ENCODE peak calls at places on chromosomes 7 and 10, in six cellular contexts. C, M, I, J, N and T are unnamed samples.

GRCh38 chr7:1742555-1743303 is 72.7 kb downstream of the ELFN1 start:
- DNase-seq in N (no peak), I (no peak), C (peak; percentile 60), J (no peak), M (peak; percentile 68), T (peak; percentile 84)

GRCh38 chr10:128721851-128722250 is 595.6 kb upstream of the MKI67 start:
- DNase-seq in I (no peak), J (no peak), M (no peak), C (no peak), N (no peak), T (no peak)

GRCh38 chr7:116963234-116963633 is 9.9 kb downstream of the ST7 start:
- DNase-seq in I (no peak), J (no peak), N (no peak), C (no peak), M (no peak), T (no peak)

GRCh38 chr7:91940171-91940570 is 491 bp upstream of the AKAP9 start:
- DNase-seq in C (peak; percentile 29), J (no peak), I (peak; percentile 49), N (peak; percentile 14), M (no peak), T (peak; percentile 18)

GRCh38 chr10:107914450-107915276 is 750.2 kb upstream of the SORCS1 start:
- DNase-seq in M (peak; percentile 6), J (no peak), I (peak; percentile 67), C (no peak), N (no peak), T (no peak)

GRCh38 chr7:110017405-110017804 is 1073.5 kb upstream of the LRRN3 start:
- DNase-seq in J (no peak), N (no peak), M (no peak), I (no peak), C (no peak), T (no peak)

GRCh38 chr10:53601260-53601875 is 828.8 kb upstream of the MBL2 start:
- DNase-seq in C (peak; percentile 24), N (peak; percentile 11), J (no peak), M (no peak), I (no peak), T (no peak)

GRCh38 chr7:3922175-3922635 is 621.2 kb downstream of the SDK1 start:
- DNase-seq in N (peak; percentile 57), J (no peak), C (peak; percentile 27), I (peak; percentile 49), M (no peak), T (no peak)

GRCh38 chr7:37439282-37440021 is 9.2 kb downstream of the ELMO1 start:
- DNase-seq in C (no peak), J (no peak), M (no peak), I (no peak), N (no peak), T (no peak)

GRCh38 chr7:46900312-46901263 is 681.3 kb downstream of the TNS3 start:
- DNase-seq in J (no peak), I (no peak), M (no peak), C (no peak), N (no peak), T (no peak)

GRCh38 chr10:58856508-58857240 is 319.8 kb upstream of the PHYHIPL start:
- DNase-seq in I (no peak), M (no peak), N (peak; percentile 84), J (no peak), C (no peak), T (no peak)

GRCh38 chr7:81361769-81362168 is 408.1 kb downstream of the HGF start:
- DNase-seq in C (no peak), I (no peak), M (no peak), N (no peak), J (no peak), T (no peak)

GRCh38 chr7:88281729-88282128 is 25.0 kb downstream of the STEAP4 start:
- DNase-seq in N (no peak), M (no peak), J (no peak), C (no peak), I (no peak), T (no peak)

GRCh38 chr7:18700147-18700546 is 204.6 kb downstream of the HDAC9 start:
- DNase-seq in M (no peak), I (peak; percentile 55), C (no peak), N (no peak), J (no peak), T (peak; percentile 4)

GRCh38 chr7:116354171-116354545 is 143.8 kb downstream of the TES start:
- DNase-seq in C (no peak), M (no peak), I (no peak), N (no peak), J (no peak), T (no peak)

GRCh38 chr10:132836832-132837540 is 51.0 kb upstream of the NKX6-2 start:
- DNase-seq in J (no peak), N (peak; percentile 30), C (peak; percentile 83), I (peak; percentile 81), M (peak; percentile 50), T (peak; percentile 86)

GRCh38 chr10:124864421-124865193 is 63.0 kb downstream of the ABRAXAS2 start:
- DNase-seq in I (no peak), M (no peak), J (no peak), C (no peak), N (peak; percentile 79), T (no peak)

GRCh38 chr7:80677629-80678028 is 39.2 kb downstream of the CD36 start:
- DNase-seq in C (no peak), M (no peak), N (no peak), I (no peak), J (no peak), T (no peak)

GRCh38 chr10:77865585-77866324 is 60.8 kb downstream of the DLG5 start:
- DNase-seq in N (no peak), J (no peak), M (no peak), C (no peak), I (no peak), T (no peak)

DNA sequence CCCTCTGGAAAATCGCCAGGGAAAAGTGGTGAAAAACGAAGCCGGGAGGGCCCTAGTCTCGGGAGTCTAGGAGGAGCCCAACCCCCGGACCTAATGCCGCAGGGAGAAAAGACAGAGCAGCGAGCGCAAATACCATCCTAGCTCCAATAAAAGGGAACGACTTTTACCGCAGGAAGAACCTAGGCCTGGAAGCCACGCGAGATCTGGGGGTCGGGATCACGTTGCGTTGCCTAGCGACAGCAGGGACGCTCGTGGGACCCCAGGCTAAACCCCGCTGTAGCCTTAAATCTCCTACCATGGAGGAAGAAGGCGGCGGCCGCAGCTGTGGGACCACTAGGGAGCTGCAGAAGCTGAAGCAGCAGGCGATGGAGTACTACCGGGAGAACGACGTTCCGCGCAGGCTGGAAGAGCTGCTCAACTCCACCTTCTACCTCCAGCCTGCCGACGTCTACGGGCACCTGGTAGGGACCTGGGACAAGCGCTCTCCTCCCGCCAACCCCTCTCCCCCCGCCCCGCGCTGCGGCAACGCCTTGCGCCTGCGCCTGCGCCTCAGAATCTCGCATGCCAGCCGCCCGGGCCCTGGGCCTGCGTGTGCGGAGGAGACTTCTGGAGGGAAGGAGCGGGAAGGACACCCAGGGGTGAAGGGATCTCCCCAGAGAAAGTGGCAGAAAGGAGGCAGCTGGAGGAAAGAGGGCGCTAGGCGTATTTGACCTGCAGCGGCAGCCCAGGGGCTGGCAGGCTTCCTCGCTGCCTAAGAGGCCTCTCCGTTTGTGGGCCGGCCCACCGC is at the start of gene ENO4:
- DNase-seq in C (no peak), J (peak; percentile 39), M (peak; percentile 44), N (peak; percentile 58), I (peak; percentile 92), T (peak; percentile 64)
- TF ChIP-seq POLR2A in C (no peak), J (peak; percentile 48), M (no peak), N (no peak), I (peak; percentile 71), T (no peak)

GRCh38 chr10:21791276-21791675 is 212.3 kb downstream of the DNAJC1 start:
- DNase-seq in J (no peak), I (no peak), M (no peak), N (no peak), C (no peak), T (no peak)
- TF ChIP-seq TAF1 in J (no peak), I (no peak), M (no peak), N (no peak), C (no peak), T (no peak)

GRCh38 chr10:95359466-95359865 is 68.7 kb upstream of the PDLIM1 start:
- DNase-seq in J (no peak), N (no peak), C (no peak), M (no peak), I (no peak), T (no peak)

GRCh38 chr10:95360122-95360715 is 69.4 kb upstream of the PDLIM1 start:
- DNase-seq in I (no peak), C (peak; percentile 28), N (no peak), M (no peak), J (no peak), T (no peak)

GRCh38 chr10:95364342-95364741 is 73.5 kb upstream of the PDLIM1 start:
- DNase-seq in C (no peak), J (no peak), I (no peak), M (no peak), N (no peak), T (no peak)

DNA sequence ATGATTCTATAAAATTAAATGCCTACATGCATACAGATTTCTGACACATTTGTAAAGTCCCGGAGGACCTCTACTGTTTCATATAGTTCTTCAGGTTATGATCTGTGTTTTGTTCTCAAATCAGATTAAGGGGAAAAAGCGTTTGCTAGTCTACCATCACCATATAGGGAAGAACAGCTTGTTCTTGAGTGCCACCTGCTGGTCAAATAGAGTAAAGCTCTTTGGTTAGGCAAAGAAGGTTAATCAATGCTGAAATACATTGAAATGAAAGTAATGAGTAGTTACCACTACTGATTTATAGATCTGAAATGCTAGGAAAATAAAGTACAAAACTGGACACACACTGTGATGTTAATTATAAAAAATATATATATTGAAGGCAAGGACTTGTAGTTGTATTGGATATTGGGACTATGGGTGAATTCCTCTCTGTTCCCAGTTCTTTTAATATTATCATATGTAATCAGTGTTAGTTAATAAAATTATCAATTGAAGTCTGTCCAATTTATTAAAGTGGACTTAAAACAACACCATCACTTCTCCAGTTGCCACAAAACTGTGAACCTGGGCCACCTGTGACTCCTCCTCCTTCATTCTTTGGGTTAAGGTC is 72.6 kb upstream of the PDLIM1 start:
- DNase-seq in J (peak; percentile 50), I (no peak), M (peak; percentile 31), N (peak; percentile 71), C (peak; percentile 58), T (peak; percentile 30)
- TF ChIP-seq POLR2A in J (no peak), I (no peak), M (no peak), N (no peak), C (no peak), T (no peak)

GRCh38 chr10:126935263-126935946 is 30.2 kb downstream of the DOCK1 start:
- DNase-seq in M (no peak), C (no peak), J (no peak), I (no peak), N (no peak), T (no peak)

GRCh38 chr10:126931548-126931947 is 26.3 kb downstream of the DOCK1 start:
- DNase-seq in M (no peak), I (no peak), C (no peak), N (no peak), J (no peak), T (no peak)

GRCh38 chr10:126930506-126931458 is 25.6 kb downstream of the DOCK1 start:
- DNase-seq in C (no peak), N (no peak), M (no peak), I (no peak), J (no peak), T (no peak)

GRCh38 chr10:126932516-126932915 is 27.3 kb downstream of the DOCK1 start:
- DNase-seq in I (no peak), N (no peak), C (no peak), J (no peak), M (no peak), T (no peak)

DNA sequence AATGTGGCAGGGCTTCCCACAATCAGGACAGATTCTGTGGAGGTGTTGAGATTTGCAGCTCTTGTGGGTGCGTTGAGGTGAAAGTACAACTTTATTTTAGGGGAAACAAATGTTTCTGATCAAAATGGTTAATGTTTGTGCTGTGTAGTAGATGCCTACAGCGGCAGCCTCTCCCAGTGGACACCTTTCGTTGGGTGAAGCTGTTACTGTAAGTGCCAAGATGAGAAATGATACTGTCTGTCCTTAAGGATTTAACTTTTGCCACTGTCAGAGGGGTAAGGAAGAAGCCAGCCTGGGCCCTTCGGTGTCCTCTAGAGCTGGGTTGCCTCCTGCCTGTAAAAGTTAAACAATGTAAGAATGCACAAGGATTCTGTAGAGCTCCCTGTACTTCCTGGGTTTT is 27.9 kb downstream of the DOCK1 start:
- DNase-seq in I (no peak), N (no peak), C (no peak), M (no peak), J (no peak), T (no peak)
- TF ChIP-seq TAF1 in I (no peak), N (no peak), C (no peak), M (no peak), J (no peak), T (no peak)